ENCODE peak calls at places on chromosome 15, in seven cellular contexts. One of them, this sample, is unnamed.
A peak's percentile ranks its signal among the peaks of the same experiment; 100 is the strongest.

GRCh38 chr15:90681480-90681879 is 35.7 kb upstream of the BLM start:
- DNase-seq in NCI-H446: no peak
- DNase-seq in NB4: no peak
- DNase-seq in heart right ventricle: no peak
- DNase-seq in SJSA1: peak; percentile 86
- DNase-seq in progenitor cell of endocrine pancreas: no peak
- DNase-seq in NCI-H2107: no peak
- DNase-seq in this sample: no peak

GRCh38 chr15:27249723-27250160 is 278.8 kb downstream of the GABRG3 start:
- DNase-seq in NCI-H446: no peak
- DNase-seq in NB4: no peak
- DNase-seq in heart right ventricle: no peak
- DNase-seq in SJSA1: no peak
- DNase-seq in progenitor cell of endocrine pancreas: no peak
- DNase-seq in NCI-H2107: no peak
- DNase-seq in this sample: no peak

GRCh38 chr15:55708720-55709119 is 34.2 kb downstream of the PRTG start:
- DNase-seq in NCI-H446: no peak
- DNase-seq in NB4: no peak
- DNase-seq in heart right ventricle: no peak
- DNase-seq in SJSA1: no peak
- DNase-seq in progenitor cell of endocrine pancreas: no peak
- DNase-seq in NCI-H2107: no peak
- DNase-seq in this sample: no peak

GRCh38 chr15:84856731-84857417 is 27.6 kb upstream of the SLC28A1 start:
- DNase-seq in NCI-H446: no peak
- DNase-seq in NB4: no peak
- DNase-seq in heart right ventricle: no peak
- DNase-seq in SJSA1: no peak
- DNase-seq in progenitor cell of endocrine pancreas: no peak
- DNase-seq in NCI-H2107: no peak
- DNase-seq in this sample: no peak

GRCh38 chr15:40029979-40030893 is 8.7 kb downstream of the SRP14 start:
- DNase-seq in NCI-H446: peak; percentile 16
- DNase-seq in NB4: peak; percentile 38
- DNase-seq in heart right ventricle: no peak
- DNase-seq in SJSA1: no peak
- DNase-seq in progenitor cell of endocrine pancreas: no peak
- DNase-seq in NCI-H2107: no peak
- DNase-seq in this sample: no peak

GRCh38 chr15:25930931-25931330 is 67.8 kb upstream of the ATP10A start:
- DNase-seq in NCI-H446: no peak
- DNase-seq in NB4: no peak
- DNase-seq in heart right ventricle: no peak
- DNase-seq in SJSA1: no peak
- DNase-seq in progenitor cell of endocrine pancreas: no peak
- DNase-seq in NCI-H2107: no peak
- DNase-seq in this sample: no peak

GRCh38 chr15:68387288-68388143 is 44.4 kb downstream of the ITGA11 start:
- DNase-seq in NCI-H446: no peak
- DNase-seq in NB4: no peak
- DNase-seq in heart right ventricle: peak; percentile 0
- DNase-seq in SJSA1: peak; percentile 34
- DNase-seq in progenitor cell of endocrine pancreas: no peak
- DNase-seq in NCI-H2107: no peak
- DNase-seq in this sample: peak; percentile 4

GRCh38 chr15:29018406-29018805 is 132.6 kb downstream of the APBA2 start:
- DNase-seq in NCI-H446: no peak
- DNase-seq in NB4: no peak
- DNase-seq in heart right ventricle: no peak
- DNase-seq in SJSA1: peak; percentile 27
- DNase-seq in progenitor cell of endocrine pancreas: no peak
- DNase-seq in NCI-H2107: peak; percentile 2
- DNase-seq in this sample: no peak

GRCh38 chr15:23038741-23039150 is 623 bp downstream of the TUBGCP5 start:
- DNase-seq in NCI-H446: peak; percentile 43
- DNase-seq in NB4: no peak
- DNase-seq in heart right ventricle: no peak
- DNase-seq in SJSA1: no peak
- DNase-seq in progenitor cell of endocrine pancreas: no peak
- DNase-seq in NCI-H2107: no peak
- DNase-seq in this sample: no peak

GRCh38 chr15:26773917-26774316 is 1.1 kb upstream of the GABRB3 start:
- DNase-seq in NCI-H446: no peak
- DNase-seq in NB4: no peak
- DNase-seq in heart right ventricle: no peak
- DNase-seq in SJSA1: no peak
- DNase-seq in progenitor cell of endocrine pancreas: peak; percentile 15
- DNase-seq in NCI-H2107: no peak
- DNase-seq in this sample: no peak

GRCh38 chr15:69375151-69375790 is 38.9 kb upstream of the KIF23 start:
- DNase-seq in NCI-H446: no peak
- DNase-seq in NB4: no peak
- DNase-seq in heart right ventricle: no peak
- DNase-seq in SJSA1: no peak
- DNase-seq in progenitor cell of endocrine pancreas: no peak
- DNase-seq in NCI-H2107: no peak
- DNase-seq in this sample: no peak

GRCh38 chr15:88605507-88606436 is 15.4 kb upstream of the AEN start:
- DNase-seq in NCI-H446: no peak
- DNase-seq in NB4: peak; percentile 37
- DNase-seq in heart right ventricle: peak; percentile 56
- DNase-seq in SJSA1: no peak
- DNase-seq in progenitor cell of endocrine pancreas: peak; percentile 66
- DNase-seq in NCI-H2107: no peak
- DNase-seq in this sample: no peak

GRCh38 chr15:39287322-39288195 is 293.3 kb upstream of the THBS1 start:
- DNase-seq in NCI-H446: no peak
- DNase-seq in NB4: peak; percentile 3
- DNase-seq in heart right ventricle: no peak
- DNase-seq in SJSA1: no peak
- DNase-seq in progenitor cell of endocrine pancreas: no peak
- DNase-seq in NCI-H2107: no peak
- DNase-seq in this sample: no peak

GRCh38 chr15:64305261-64305660 is 50.7 kb downstream of the CSNK1G1 start:
- DNase-seq in NCI-H446: no peak
- DNase-seq in NB4: no peak
- DNase-seq in heart right ventricle: no peak
- DNase-seq in SJSA1: no peak
- DNase-seq in progenitor cell of endocrine pancreas: no peak
- DNase-seq in NCI-H2107: no peak
- DNase-seq in this sample: no peak

GRCh38 chr15:39028069-39028468 is 463.5 kb upstream of the RASGRP1 start:
- DNase-seq in NCI-H446: peak; percentile 2
- DNase-seq in NB4: peak; percentile 2
- DNase-seq in heart right ventricle: no peak
- DNase-seq in SJSA1: peak; percentile 62
- DNase-seq in progenitor cell of endocrine pancreas: no peak
- DNase-seq in NCI-H2107: no peak
- DNase-seq in this sample: no peak

GRCh38 chr15:39792954-39793353 is 10.3 kb upstream of the FSIP1 start:
- DNase-seq in NCI-H446: no peak
- DNase-seq in NB4: no peak
- DNase-seq in heart right ventricle: no peak
- DNase-seq in SJSA1: no peak
- DNase-seq in progenitor cell of endocrine pancreas: no peak
- DNase-seq in NCI-H2107: no peak
- DNase-seq in this sample: no peak

GRCh38 chr15:60395276-60396011 is 2.3 kb downstream of the ANXA2 start:
- DNase-seq in NCI-H446: peak; percentile 16
- DNase-seq in NB4: peak; percentile 55
- DNase-seq in heart right ventricle: no peak
- DNase-seq in SJSA1: peak; percentile 30
- DNase-seq in progenitor cell of endocrine pancreas: no peak
- DNase-seq in NCI-H2107: no peak
- DNase-seq in this sample: no peak

GRCh38 chr15:92840149-92840548 is 60.0 kb upstream of the CHD2 start:
- DNase-seq in NCI-H446: no peak
- DNase-seq in NB4: no peak
- DNase-seq in heart right ventricle: no peak
- DNase-seq in SJSA1: no peak
- DNase-seq in progenitor cell of endocrine pancreas: no peak
- DNase-seq in NCI-H2107: no peak
- DNase-seq in this sample: no peak

GRCh38 chr15:62240697-62241096 is 75.6 kb upstream of the C2CD4B start:
- DNase-seq in NCI-H446: no peak
- DNase-seq in NB4: no peak
- DNase-seq in heart right ventricle: no peak
- DNase-seq in SJSA1: no peak
- DNase-seq in progenitor cell of endocrine pancreas: no peak
- DNase-seq in NCI-H2107: no peak
- DNase-seq in this sample: no peak

GRCh38 chr15:89704411-89704810 is 13.8 kb downstream of the WDR93 start:
- DNase-seq in NCI-H446: no peak
- DNase-seq in NB4: no peak
- DNase-seq in heart right ventricle: no peak
- DNase-seq in SJSA1: no peak
- DNase-seq in progenitor cell of endocrine pancreas: no peak
- DNase-seq in NCI-H2107: no peak
- DNase-seq in this sample: no peak

GRCh38 chr15:44788748-44789147 is 52.4 kb downstream of the TRIM69 start:
- DNase-seq in NCI-H446: no peak
- DNase-seq in NB4: no peak
- DNase-seq in heart right ventricle: no peak
- DNase-seq in SJSA1: no peak
- DNase-seq in progenitor cell of endocrine pancreas: no peak
- DNase-seq in NCI-H2107: no peak
- DNase-seq in this sample: no peak

GRCh38 chr15:83767786-83768185 is 113.9 kb downstream of the ADAMTSL3 start:
- DNase-seq in NCI-H446: no peak
- DNase-seq in NB4: no peak
- DNase-seq in heart right ventricle: no peak
- DNase-seq in SJSA1: no peak
- DNase-seq in progenitor cell of endocrine pancreas: no peak
- DNase-seq in NCI-H2107: no peak
- DNase-seq in this sample: no peak

GRCh38 chr15:74203914-74204431 is 1.4 kb upstream of the STRA6 start:
- DNase-seq in NCI-H446: peak; percentile 85
- DNase-seq in NB4: no peak
- DNase-seq in heart right ventricle: peak; percentile 24
- DNase-seq in SJSA1: no peak
- DNase-seq in progenitor cell of endocrine pancreas: no peak
- DNase-seq in NCI-H2107: no peak
- DNase-seq in this sample: peak; percentile 23

GRCh38 chr15:78909160-78909695 is 35.6 kb downstream of the CTSH start:
- DNase-seq in NCI-H446: no peak
- DNase-seq in NB4: no peak
- DNase-seq in heart right ventricle: no peak
- DNase-seq in SJSA1: no peak
- DNase-seq in progenitor cell of endocrine pancreas: no peak
- DNase-seq in NCI-H2107: no peak
- DNase-seq in this sample: no peak

GRCh38 chr15:56241374-56242085 is 2.1 kb downstream of the RFX7 start:
- DNase-seq in NCI-H446: no peak
- DNase-seq in NB4: no peak
- DNase-seq in heart right ventricle: no peak
- DNase-seq in SJSA1: no peak
- DNase-seq in progenitor cell of endocrine pancreas: no peak
- DNase-seq in NCI-H2107: no peak
- DNase-seq in this sample: no peak

GRCh38 chr15:69346112-69346511 is 47.4 kb downstream of the PAQR5 start:
- DNase-seq in NCI-H446: no peak
- DNase-seq in NB4: no peak
- DNase-seq in heart right ventricle: no peak
- DNase-seq in SJSA1: peak; percentile 63
- DNase-seq in progenitor cell of endocrine pancreas: no peak
- DNase-seq in NCI-H2107: no peak
- DNase-seq in this sample: no peak

GRCh38 chr15:65651831-65652749 is 30.4 kb downstream of the SLC24A1 start:
- DNase-seq in NCI-H446: no peak
- DNase-seq in NB4: no peak
- DNase-seq in heart right ventricle: no peak
- DNase-seq in SJSA1: no peak
- DNase-seq in progenitor cell of endocrine pancreas: no peak
- DNase-seq in NCI-H2107: no peak
- DNase-seq in this sample: no peak

This sample was measured in mucosa of gallbladder.